ENCODE peak calls at places on chromosomes 7 and 10, in five cellular contexts. I is upper lobe of right lung, M is colonic mucosa, C is brain microvascular endothelial cell, U is lower lobe of right lung. D is an unnamed sample.

GRCh38 chr7:106466867-106467266 is 182.1 kb upstream of the NAMPT start:
- DNase-seq in U (no peak), M (no peak), I (no peak), C (no peak), D (no peak)

GRCh38 chr10:3395487-3395886 is 222.9 kb upstream of the PITRM1 start:
- DNase-seq in C (no peak), I (no peak), M (no peak), U (no peak), D (no peak)

GRCh38 chr7:122549578-122549977 is 149.3 kb downstream of the RNF133 start:
- DNase-seq in U (no peak), I (no peak), C (no peak), M (no peak), D (no peak)

GRCh38 chr7:48101880-48102448 is 12.9 kb downstream of the UPP1 start:
- DNase-seq in C (no peak), M (no peak), U (no peak), I (no peak), D (no peak)

GRCh38 chr10:11796439-11796838 is 26.7 kb upstream of the PROSER2 start:
- DNase-seq in C (no peak), M (no peak), U (no peak), I (no peak), D (no peak)

GRCh38 chr7:80361948-80362347 is 149.9 kb downstream of the GNAT3 start:
- DNase-seq in M (no peak), I (no peak), C (no peak), U (no peak), D (no peak)

GRCh38 chr10:52703898-52704297 is 68.7 kb downstream of the MBL2 start:
- DNase-seq in C (no peak), I (no peak), U (no peak), M (no peak), D (no peak)

GRCh38 chr7:2873146-2873545 is 29.0 kb upstream of the GNA12 start:
- DNase-seq in M (no peak), U (no peak), I (no peak), C (no peak), D (no peak)

GRCh38 chr10:63593576-63593975 is 72.4 kb downstream of the REEP3 start:
- DNase-seq in U (no peak), C (peak), I (no peak), M (no peak), D (no peak)

GRCh38 chr7:147279516-147279915 is 1162.9 kb downstream of the CNTNAP2 start:
- DNase-seq in U (no peak), M (no peak), C (no peak), I (no peak), D (no peak)

GRCh38 chr10:42999385-43000020 is 77.4 kb upstream of the RET start:
- DNase-seq in M (no peak), I (peak), C (no peak), U (no peak), D (no peak)

GRCh38 chr10:89085153-89085552 is 94.6 kb downstream of the FAS start:
- DNase-seq in M (no peak), U (no peak), C (no peak), I (no peak), D (no peak)

GRCh38 chr10:634256-634655 is 55.2 kb downstream of the DIP2C start:
- DNase-seq in U (no peak), C (no peak), I (no peak), M (no peak), D (no peak)

GRCh38 chr10:12981570-12981969 is 19.9 kb downstream of the CCDC3 start:
- DNase-seq in C (peak), I (no peak), U (no peak), M (no peak), D (no peak)

GRCh38 chr7:34596887-34597286 is 61.1 kb upstream of the NPSR1 start:
- DNase-seq in I (no peak), C (peak), U (no peak), M (no peak), D (no peak)

GRCh38 chr7:155750255-155751125 is 61.8 kb downstream of the SHH start:
- DNase-seq in C (no peak), M (no peak), U (no peak), I (no peak), D (no peak)

GRCh38 chr10:99658622-99659030 is 683 bp upstream of the ENTPD7 start:
- DNase-seq in C (peak), U (peak), I (peak), M (peak), D (peak)

GRCh38 chr7:55028011-55028410 is 9.2 kb downstream of the EGFR start:
- DNase-seq in M (no peak), I (no peak), U (no peak), C (no peak), D (no peak)

GRCh38 chr7:64182036-64182790 is 24.8 kb upstream of the ZNF735 start:
- DNase-seq in M (no peak), I (no peak), C (no peak), U (no peak), D (no peak)

GRCh38 chr7:43554423-43554822 is 28.5 kb upstream of the STK17A start:
- DNase-seq in M (no peak), C (no peak), I (no peak), U (no peak), D (no peak)

GRCh38 chr10:488081-488932 is 201.2 kb downstream of the DIP2C start:
- DNase-seq in C (no peak), U (no peak), M (no peak), I (peak), D (no peak)

GRCh38 chr7:130943336-130943901 is 209.4 kb upstream of the KLF14 start:
- DNase-seq in C (peak), U (no peak), I (no peak), M (no peak), D (no peak)

GRCh38 chr7:69856991-69857390 is 258.7 kb downstream of the AUTS2 start:
- DNase-seq in U (no peak), I (no peak), M (no peak), C (no peak), D (no peak)

GRCh38 chr7:91082038-91082437 is 182.2 kb upstream of the FZD1 start:
- DNase-seq in M (no peak), I (no peak), C (no peak), U (no peak), D (no peak)

GRCh38 chr10:93916257-93917063 is 22.7 kb downstream of the SLC35G1 start:
- DNase-seq in I (no peak), M (no peak), U (no peak), C (no peak), D (no peak)

GRCh38 chr10:96369890-96370574 is 11.2 kb upstream of the OPALIN start:
- DNase-seq in M (no peak), C (no peak), U (no peak), I (no peak), D (no peak)

GRCh38 chr7:96322373-96322695 is 436 bp upstream of the SLC25A13 start:
- DNase-seq in C (no peak), U (no peak), I (no peak), M (no peak), D (no peak)

GRCh38 chr7:7504910-7505704 is 30.6 kb downstream of the COL28A1 start:
- DNase-seq in U (no peak), I (no peak), M (no peak), C (no peak), D (no peak)

GRCh38 chr10:121823993-121824463 is 103.8 kb downstream of the ATE1 start:
- DNase-seq in C (peak), I (no peak), U (no peak), M (no peak), D (no peak)

GRCh38 chr10:48382982-48383381 is 76.5 kb downstream of the MAPK8 start:
- DNase-seq in M (no peak), U (no peak), C (no peak), I (no peak), D (no peak)

GRCh38 chr7:140992422-140992821 is 22.3 kb downstream of the MRPS33 start:
- DNase-seq in I (no peak), U (no peak), M (no peak), C (no peak), D (no peak)

GRCh38 chr7:103031781-103032180 is 42.8 kb downstream of the FBXL13 start:
- DNase-seq in C (no peak), U (no peak), M (no peak), I (no peak), D (no peak)

GRCh38 chr7:155918720-155919399 is 106.6 kb upstream of the SHH start:
- DNase-seq in M (peak), I (no peak), U (no peak), C (peak), D (peak)

GRCh38 chr10:24360286-24361127 is 151.6 kb downstream of the KIAA1217 start:
- DNase-seq in M (peak), C (peak), I (no peak), U (peak), D (peak)

GRCh38 chr10:43958071-43958432 is 309.4 kb upstream of the ZNF32 start:
- DNase-seq in U (no peak), I (no peak), C (no peak), M (no peak), D (no peak)

GRCh38 chr10:28922127-28922526 is 244.8 kb downstream of the BAMBI start:
- DNase-seq in M (no peak), U (no peak), C (peak), I (no peak), D (no peak)

GRCh38 chr10:62803993-62804383 is 532 bp upstream of the ADO start:
- DNase-seq in U (no peak), I (no peak), C (no peak), M (no peak), D (no peak)

GRCh38 chr10:101631821-101632475 is 43.8 kb downstream of the DPCD start:
- DNase-seq in I (no peak), M (no peak), C (no peak), U (no peak), D (no peak)

DNA sequence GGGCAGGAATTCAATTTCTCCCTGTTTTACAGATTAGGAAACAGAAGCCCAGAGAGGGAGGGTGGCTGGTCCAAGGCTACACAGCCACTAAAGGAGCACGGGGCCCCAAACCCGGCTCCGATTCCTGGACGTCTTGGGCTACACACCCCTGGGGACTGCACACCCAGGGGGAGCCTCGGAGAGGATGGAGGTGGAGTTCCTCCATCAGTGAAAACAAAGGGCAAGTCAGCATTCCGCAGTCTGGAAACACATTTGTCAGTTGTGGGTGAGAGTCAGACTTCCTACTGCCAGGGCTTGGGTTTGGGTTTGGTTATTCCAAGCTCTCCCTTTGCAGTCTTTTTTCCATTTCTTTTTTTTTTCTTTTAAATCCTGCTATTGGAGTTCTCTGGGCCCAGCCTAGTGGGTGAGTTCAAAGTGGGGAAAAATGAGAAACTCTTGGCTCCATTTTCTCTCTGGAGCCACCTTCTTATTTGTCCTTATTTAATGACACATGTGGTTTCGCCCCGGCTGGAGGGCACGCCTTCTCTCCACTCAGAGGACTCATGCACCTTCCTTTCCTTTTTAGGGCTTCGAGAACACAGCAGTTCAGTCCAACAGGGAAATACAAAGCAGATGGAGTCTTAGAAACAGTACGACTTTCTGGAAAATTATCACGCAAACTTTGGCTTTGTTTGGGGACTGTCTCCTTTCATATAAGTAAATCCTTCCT is 59.8 kb upstream of the AQP1 start:
- DNase-seq in M (no peak), C (no peak), I (no peak), U (no peak), D (no peak)
- H3K27ac ChIP-seq in M (no peak), C (no peak), I (no peak), U (no peak), D (peak)

GRCh38 chr10:75101416-75102251 is 9.8 kb upstream of the SAMD8 start:
- DNase-seq in M (no peak), I (no peak), U (no peak), C (no peak), D (no peak)
- H3K27ac ChIP-seq in M (no peak), I (no peak), U (no peak), C (no peak), D (no peak)

DNA sequence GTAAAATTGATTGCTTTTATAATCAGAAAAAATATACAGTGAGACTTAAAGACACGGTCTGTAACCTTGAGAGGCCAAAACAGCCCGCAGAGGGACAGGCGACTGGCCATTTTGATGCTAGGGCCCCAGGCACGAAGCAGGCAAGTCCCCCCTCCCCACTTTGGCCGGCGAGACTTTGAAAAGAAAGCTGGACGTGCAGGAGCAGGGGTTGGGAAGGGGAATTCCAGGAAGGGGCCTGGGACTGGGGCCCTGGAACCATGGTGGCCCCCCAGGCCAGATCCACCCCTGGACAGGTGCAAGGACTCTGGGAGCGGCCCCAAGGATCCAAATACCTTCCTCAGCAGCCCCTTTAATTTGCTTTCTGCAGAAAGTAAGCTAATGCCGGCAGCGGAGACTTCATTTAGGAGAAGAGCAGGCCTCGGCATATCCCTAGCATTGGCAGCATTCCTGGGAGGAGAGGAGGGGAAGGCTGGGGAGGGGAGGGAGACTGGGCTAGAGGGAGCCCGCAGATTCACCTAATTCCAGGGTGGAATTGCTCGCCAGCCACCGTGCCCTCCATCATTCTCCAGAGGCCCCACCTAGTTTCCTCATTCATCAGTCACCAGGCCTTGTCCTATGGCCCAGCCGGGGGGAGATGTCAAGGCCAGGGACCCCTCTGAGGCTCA is 24.9 kb upstream of the TNRC18 start:
- DNase-seq in C (no peak), U (no peak), I (no peak), M (no peak), D (no peak)
- H3K27ac ChIP-seq in C (no peak), U (no peak), I (no peak), M (no peak), D (no peak)

GRCh38 chr7:29287366-29287765 is 92.8 kb downstream of the CHN2 start:
- DNase-seq in U (no peak), C (peak), I (no peak), M (no peak), D (no peak)

GRCh38 chr7:29289156-29290021 is 94.8 kb downstream of the CHN2 start:
- DNase-seq in I (no peak), U (no peak), C (no peak), M (no peak), D (peak)

GRCh38 chr7:29290829-29291228 is 96.3 kb downstream of the CHN2 start:
- DNase-seq in C (no peak), I (no peak), M (no peak), U (no peak), D (no peak)

GRCh38 chr7:29285861-29286260 is 91.3 kb downstream of the CHN2 start:
- DNase-seq in U (no peak), C (no peak), M (no peak), I (no peak), D (no peak)

DNA sequence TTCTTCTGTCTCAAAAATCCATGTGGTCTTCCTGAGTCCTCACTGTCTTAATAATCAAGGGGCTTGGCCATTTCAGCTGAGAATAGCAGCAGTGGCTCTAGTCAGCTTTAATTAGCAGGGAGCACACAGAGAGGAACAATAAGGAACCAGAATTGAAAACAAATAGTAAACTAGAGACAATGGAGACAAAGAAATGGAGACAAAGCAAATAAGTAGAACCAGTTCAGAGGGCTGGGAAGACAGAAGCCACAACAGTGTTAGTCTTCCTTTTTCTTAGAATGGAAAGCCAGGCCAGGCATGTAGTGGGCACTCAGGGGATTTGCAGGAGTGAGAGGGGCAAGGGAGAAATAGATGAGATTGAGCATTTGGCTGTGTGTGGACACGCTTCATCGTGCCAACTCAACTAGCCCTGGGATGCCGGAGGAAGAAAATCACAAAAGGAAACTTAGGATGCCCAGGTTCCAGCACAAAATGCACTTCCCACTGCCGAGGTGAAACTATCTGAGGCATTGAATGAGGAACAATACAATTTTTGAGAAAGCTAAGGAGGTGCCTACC is 94.0 kb downstream of the CHN2 start:
- DNase-seq in U (no peak), I (no peak), C (no peak), M (no peak), D (no peak)
- H3K27ac ChIP-seq in U (no peak), I (no peak), C (no peak), M (no peak), D (no peak)

GRCh38 chr10:46285300-46285699 is 1.5 kb upstream of the ANTXRL start:
- DNase-seq in M (no peak), C (no peak), I (no peak), U (no peak), D (peak)
- H3K27ac ChIP-seq in M (no peak), C (no peak), I (no peak), U (peak), D (no peak)

GRCh38 chr10:130715686-130716670 is 579.8 kb downstream of the GLRX3 start:
- DNase-seq in M (no peak), C (no peak), U (no peak), I (peak), D (no peak)
- H3K27ac ChIP-seq in M (no peak), C (no peak), U (no peak), I (no peak), D (no peak)

DNA sequence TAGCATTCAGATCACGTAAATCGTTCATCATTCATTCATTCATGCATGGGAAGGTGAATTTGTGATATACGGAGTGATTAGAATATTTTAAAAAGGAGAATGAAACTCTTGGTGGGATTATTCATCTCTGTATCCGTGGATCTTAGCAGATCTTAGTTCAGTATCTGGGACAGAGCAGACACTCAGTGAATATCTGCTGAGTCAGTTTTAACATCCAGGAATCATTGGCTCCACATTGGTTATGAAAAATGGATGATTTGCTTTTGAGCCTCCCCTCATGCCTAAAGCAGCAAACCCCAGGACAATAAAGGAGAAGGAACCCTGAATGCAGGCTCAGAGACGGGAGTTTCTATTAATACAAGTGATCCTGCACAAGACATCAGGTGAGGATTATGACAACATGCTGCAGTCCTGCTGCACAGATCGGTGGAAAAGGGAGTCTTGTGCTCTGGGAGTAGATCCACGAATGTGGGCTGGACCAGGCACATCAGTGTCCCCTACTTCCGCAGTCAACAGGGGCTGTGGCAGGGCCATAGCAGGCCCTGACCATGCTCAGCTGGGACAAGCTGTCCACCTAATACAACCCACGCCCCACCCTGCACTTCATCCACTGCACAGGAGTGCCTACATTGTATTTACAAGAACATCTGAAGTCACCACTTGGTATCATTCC is 26.9 kb upstream of the FIGNL1 start:
- DNase-seq in M (no peak), I (no peak), U (no peak), C (no peak), D (no peak)
- H3K27ac ChIP-seq in M (no peak), I (no peak), U (no peak), C (no peak), D (no peak)

GRCh38 chr10:129629911-129630310 is 162.9 kb downstream of the MGMT start:
- DNase-seq in M (no peak), I (no peak), U (no peak), C (no peak), D (no peak)
- H3K27ac ChIP-seq in M (no peak), I (no peak), U (no peak), C (no peak), D (no peak)

DNA sequence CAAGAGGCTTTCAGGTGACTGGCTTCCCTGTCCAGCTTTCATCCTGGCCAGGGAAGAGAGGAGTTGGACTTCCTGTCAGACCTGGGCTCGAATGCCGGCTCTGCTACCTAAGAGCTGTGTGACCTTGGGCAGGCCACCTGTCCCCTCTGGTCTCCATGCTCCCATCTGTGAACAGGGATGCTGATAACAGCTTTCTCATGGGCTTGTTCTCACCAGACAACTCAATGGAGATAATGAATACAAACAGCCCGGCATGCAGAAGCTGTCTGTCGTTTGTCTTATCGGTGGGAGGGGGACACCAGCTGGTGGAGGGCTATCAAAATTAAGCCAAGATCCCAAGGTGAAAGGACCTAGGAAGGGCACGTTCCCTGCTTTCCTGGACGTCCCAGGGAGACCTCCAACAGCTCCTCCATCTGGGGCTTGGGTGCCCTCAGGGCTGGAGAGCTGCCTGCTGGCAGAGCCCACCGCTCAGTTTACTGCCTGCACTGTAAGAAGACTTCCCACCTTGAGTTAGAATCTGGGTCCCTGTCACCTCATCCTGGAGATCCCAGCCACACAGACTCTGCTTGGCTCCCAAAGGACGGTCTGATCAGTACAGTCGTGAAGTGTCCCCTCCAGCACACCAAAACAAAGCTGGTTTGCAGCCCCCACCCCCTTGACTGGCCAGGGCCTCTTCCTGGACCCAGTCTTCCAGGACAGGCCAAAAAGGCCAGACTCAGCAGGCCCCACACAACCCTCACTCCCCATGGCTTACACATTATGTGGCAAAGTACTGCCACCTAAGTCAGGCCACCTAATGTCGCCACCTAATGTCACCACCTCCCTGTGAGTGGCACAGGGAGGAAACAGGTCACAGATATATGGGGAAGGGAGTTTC is 40.9 kb downstream of the PPIF start:
- DNase-seq in U (no peak), M (peak), C (no peak), I (no peak), D (peak)
- H3K27ac ChIP-seq in U (no peak), M (no peak), C (no peak), I (no peak), D (peak)